ENCODE peak calls at places on chromosomes 1 and 21, in eight cellular contexts. Q, X, B, C, R, G, O and Y are unnamed samples. For H3K36me3, the result is how much of the 10 kb centered on the place peaks cover.

GRCh38 chr1:54407201-54407956 is 1.2 kb upstream of the SSBP3 start:
- DNase-seq in Q (peak), X (peak), B (peak), C (peak), R (no peak), G (peak), O (peak), Y (peak)

GRCh38 chr1:29243863-29244185 is 7.5 kb downstream of the PTPRU start:
- DNase-seq in Q (no peak), X (peak), B (no peak), C (no peak), R (no peak), G (peak), O (no peak), Y (no peak)

GRCh38 chr1:216750031-216750627 is 26.9 kb upstream of the ESRRG start:
- DNase-seq in Q (peak), X (no peak), B (no peak), C (no peak), R (no peak), G (peak), O (no peak), Y (peak)

GRCh38 chr21:28944296-28944695 is 48.4 kb downstream of the LTN1 start:
- DNase-seq in Q (no peak), X (no peak), B (no peak), C (no peak), R (no peak), G (peak), O (no peak), Y (no peak)

GRCh38 chr21:34166468-34166867 is 93.1 kb downstream of the MRPS6 start:
- DNase-seq in Q (no peak), X (peak), B (no peak), C (no peak), R (no peak), G (no peak), O (no peak), Y (no peak)

GRCh38 chr1:218348628-218349185 is 3.6 kb downstream of the TGFB2 start:
- DNase-seq in Q (no peak), X (no peak), B (no peak), C (no peak), R (no peak), G (no peak), O (no peak), Y (no peak)

GRCh38 chr1:21020151-21020550 is 156.5 kb downstream of the EIF4G3 start:
- DNase-seq in Q (no peak), X (no peak), B (no peak), C (no peak), R (no peak), G (peak), O (no peak), Y (no peak)

GRCh38 chr1:109470245-109470644 is 3.9 kb downstream of the SYPL2 start:
- DNase-seq in Q (no peak), X (no peak), B (no peak), C (no peak), R (no peak), G (no peak), O (peak), Y (no peak)

GRCh38 chr1:54114001-54114400 is 38.8 kb downstream of the CDCP2 start:
- DNase-seq in Q (no peak), X (no peak), B (no peak), C (peak), R (no peak), G (no peak), O (no peak), Y (no peak)

GRCh38 chr1:244011251-244011650 is 39.8 kb upstream of the ZBTB18 start:
- DNase-seq in Q (no peak), X (no peak), B (no peak), C (no peak), R (no peak), G (peak), O (no peak), Y (no peak)

GRCh38 chr21:44370027-44370735 is 16.8 kb downstream of the TRPM2 start:
- DNase-seq in Q (peak), X (peak), B (peak), C (peak), R (no peak), G (peak), O (peak), Y (peak)

GRCh38 chr21:35829014-35829525 is 231.3 kb downstream of the SETD4 start:
- DNase-seq in Q (no peak), X (no peak), B (no peak), C (no peak), R (no peak), G (no peak), O (no peak), Y (no peak)

DNA sequence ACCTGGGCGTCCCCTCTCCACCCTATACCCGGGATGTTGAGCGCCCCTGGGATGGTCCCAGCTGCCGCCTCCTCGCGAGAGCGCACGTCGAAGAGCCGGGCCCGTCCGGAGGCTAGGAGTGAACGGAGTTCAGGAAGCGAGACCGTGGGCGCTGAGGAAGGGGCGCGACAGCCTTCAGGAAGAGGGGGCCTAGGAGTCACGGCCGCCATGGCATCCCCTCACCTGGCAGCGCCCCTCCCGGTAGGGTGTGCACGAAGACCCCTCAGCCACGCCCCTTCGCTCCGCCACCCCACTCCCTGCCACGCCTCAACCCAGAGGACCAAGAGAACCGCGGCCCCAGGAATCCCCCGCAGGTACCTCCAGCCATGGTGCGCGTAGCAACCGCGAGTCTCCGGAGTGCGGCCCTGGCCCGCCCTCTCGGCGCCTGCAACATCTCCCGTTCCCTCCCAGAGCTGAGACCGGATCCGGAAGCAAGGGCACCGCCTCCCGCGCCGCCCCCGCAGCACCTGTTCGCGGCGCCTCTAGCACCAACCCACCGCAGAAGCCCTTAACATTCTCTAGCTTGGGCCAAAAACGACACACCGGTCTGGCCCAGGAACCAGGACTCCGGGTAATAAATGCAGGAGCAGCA is at the start of gene TSTD1:
- DNase-seq in Q (peak), X (no peak), B (peak), C (peak), R (no peak), G (no peak), O (no peak), Y (no peak)
- TF ChIP-seq POLR2A in Q (peak), X (peak), B (no peak), C (peak), R (no peak), G (no peak), O (no peak), Y (no peak)

DNA sequence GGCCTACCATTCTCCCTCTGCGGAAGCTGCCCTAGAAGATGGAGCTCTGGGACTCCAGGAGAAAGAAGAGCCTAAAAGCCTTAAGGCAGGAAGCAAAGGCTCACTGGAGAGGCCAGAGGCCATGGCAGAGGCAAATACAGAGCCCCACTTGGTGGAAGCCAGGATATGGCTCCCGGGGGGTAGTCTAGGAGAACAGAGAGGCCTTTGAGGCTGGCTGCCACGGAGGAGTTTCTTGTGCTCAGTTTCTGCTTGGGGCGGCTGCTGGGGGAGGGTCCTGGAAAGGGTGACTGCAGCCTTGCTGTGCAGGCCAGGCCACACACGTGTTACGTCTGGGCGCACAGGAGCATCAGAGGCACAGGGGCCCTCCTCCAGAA is 5.4 kb downstream of the CC2D1B start:
- DNase-seq in Q (no peak), X (no peak), B (no peak), C (no peak), R (no peak), G (no peak), O (no peak), Y (no peak)
- H3K36me3 ChIP-seq in Q (under half), X (half or more), B (half or more), C (half or more), R (half or more), G (half or more), O (half or more), Y (under half)

DNA sequence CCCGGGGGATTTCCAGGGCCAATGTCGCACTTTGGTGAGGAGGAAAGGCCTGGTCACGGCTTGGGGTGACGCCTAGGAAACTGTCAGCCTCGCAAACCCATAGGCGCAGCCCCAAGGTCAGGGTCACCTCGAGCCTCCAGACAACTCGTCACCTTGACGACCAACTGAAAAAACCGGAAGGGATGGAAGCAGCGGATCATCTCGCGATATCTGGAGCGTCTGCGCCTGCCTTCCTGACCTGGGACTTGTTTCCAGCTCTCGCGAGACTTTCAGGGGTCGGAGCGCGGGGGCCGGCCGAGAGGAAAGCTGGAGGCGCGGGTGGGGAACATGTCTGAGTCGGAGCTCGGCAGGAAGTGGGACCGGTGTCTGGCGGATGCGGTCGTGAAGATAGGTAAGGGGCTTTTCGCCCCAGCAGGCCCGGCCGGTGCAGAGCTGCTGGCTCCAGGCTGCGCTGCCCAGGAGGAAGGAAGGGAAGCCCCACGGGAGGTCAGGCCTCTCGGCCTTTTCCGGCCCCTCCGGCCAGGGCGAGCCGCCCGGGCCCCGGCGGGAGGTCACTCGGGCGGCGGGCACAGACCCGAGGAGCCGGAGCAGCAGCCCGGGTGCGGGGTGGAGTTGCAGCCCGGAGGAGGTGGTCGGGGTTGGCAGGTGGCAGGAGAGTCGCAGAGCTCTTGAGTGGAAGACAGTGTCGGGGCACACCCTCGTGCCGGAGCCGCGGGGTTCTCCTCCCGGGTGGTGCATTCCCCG is 47.2 kb upstream of the NBL1 start:
- DNase-seq in Q (peak), X (peak), B (peak), C (peak), R (peak), G (peak), O (peak), Y (peak)
- TF ChIP-seq POLR2A in Q (peak), X (peak), B (no peak), C (peak), R (peak), G (peak), O (peak), Y (peak)

DNA sequence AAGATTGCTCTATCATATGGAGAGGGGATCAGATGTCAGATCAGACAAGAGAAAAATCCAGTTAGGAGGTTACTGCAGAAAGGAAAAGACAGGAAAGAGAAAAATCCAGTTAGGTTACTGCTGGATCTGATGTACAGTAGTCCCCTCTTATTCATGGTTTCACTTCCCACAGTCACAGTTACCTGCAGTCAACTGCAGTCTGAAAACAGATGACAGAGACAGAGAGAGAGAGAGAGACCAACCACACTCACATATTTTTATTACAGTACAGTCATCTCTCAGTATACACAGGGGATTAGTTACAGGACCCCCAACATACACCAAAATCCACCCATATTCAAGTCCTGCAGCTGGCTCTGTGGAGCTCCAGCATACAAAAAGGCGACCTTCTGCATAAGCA is 29.3 kb downstream of the NUP133 start:
- DNase-seq in Q (no peak), X (no peak), B (no peak), C (no peak), R (no peak), G (no peak), O (no peak), Y (no peak)
- H3K36me3 ChIP-seq in Q (under half), X (half or more), B (under half), C (under half), R (half or more), G (under half), O (half or more), Y (under half)

GRCh38 chr1:240611619-240612490 is at the start of gene GREM2:
- DNase-seq in Q (peak), X (peak), B (peak), C (no peak), R (peak), G (peak), O (no peak), Y (no peak)
- TF ChIP-seq POLR2A in Q (no peak), X (peak), B (no peak), C (no peak), R (no peak), G (peak), O (no peak), Y (no peak)

DNA sequence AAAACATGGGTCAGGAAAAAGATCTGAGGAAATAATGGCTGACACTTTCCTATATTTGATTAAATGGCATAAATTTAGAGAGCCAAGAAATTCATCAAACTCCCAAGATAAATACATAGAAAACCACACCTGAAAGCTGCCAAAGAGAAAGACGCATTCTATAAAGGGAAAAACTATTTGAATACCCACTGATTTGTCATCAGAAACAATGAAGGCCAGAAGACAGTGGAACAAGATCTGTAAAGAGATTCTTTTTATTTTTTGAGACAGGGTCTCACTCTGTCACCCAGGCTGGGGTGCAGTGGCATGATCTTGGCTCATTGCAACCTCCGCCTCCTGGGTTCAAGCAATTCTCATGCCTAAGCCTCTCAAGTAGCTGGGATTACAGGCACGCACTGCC is 17.4 kb downstream of the SDE2 start:
- DNase-seq in Q (no peak), X (peak), B (no peak), C (no peak), R (no peak), G (no peak), O (no peak), Y (no peak)
- H3K36me3 ChIP-seq in Q (under half), X (half or more), B (under half), C (under half), R (half or more), G (under half), O (half or more), Y (half or more)

GRCh38 chr1:32538887-32539583 is at the start of gene ZBTB8A:
- DNase-seq in Q (peak), X (peak), B (peak), C (no peak), R (no peak), G (peak), O (no peak), Y (peak)
- TF ChIP-seq POLR2A in Q (peak), X (no peak), B (no peak), C (no peak), R (no peak), G (no peak), O (no peak), Y (no peak)